ENCODE peak calls at places on chromosomes 11 and 22, in four cellular contexts. S, F, H and D are unnamed samples.

GRCh38 chr22:39518996-39519680 is 1.2 kb upstream of the ATF4 start:
- DNase-seq in S (no peak), F (no peak), H (no peak), D (no peak)

GRCh38 chr11:75796091-75796435 is 18.9 kb upstream of the UVRAG start:
- DNase-seq in S (no peak), F (no peak), H (no peak), D (no peak)

GRCh38 chr11:76662656-76663460 is 7.7 kb downstream of the LRRC32 start:
- DNase-seq in S (no peak), F (no peak), H (no peak), D (no peak)

GRCh38 chr22:37472418-37473006 is 13.7 kb downstream of the MFNG start:
- DNase-seq in S (peak; percentile 42), F (no peak), H (no peak), D (peak; percentile 24)

GRCh38 chr11:36254739-36255138 is 34.5 kb downstream of the COMMD9 start:
- DNase-seq in S (no peak), F (no peak), H (no peak), D (no peak)

GRCh38 chr11:7677071-7677470 is 3.8 kb upstream of the CYB5R2 start:
- DNase-seq in S (no peak), F (no peak), H (no peak), D (no peak)

GRCh38 chr11:639324-639977 is 2.4 kb downstream of the DRD4 start:
- DNase-seq in S (no peak), F (no peak), H (no peak), D (no peak)

GRCh38 chr11:77353131-77353530 is 51.6 kb upstream of the GDPD4 start:
- DNase-seq in S (no peak), F (no peak), H (no peak), D (no peak)

GRCh38 chr22:30262917-30263741 is 3.5 kb downstream of the OSM start:
- DNase-seq in S (peak; percentile 87), F (peak; percentile 52), H (peak; percentile 76), D (peak; percentile 57)

GRCh38 chr11:6638437-6638836 is 17.2 kb downstream of the DCHS1 start:
- DNase-seq in S (no peak), F (no peak), H (no peak), D (no peak)

GRCh38 chr22:20619042-20619892 is 111.9 kb downstream of the MED15 start:
- DNase-seq in S (no peak), F (no peak), H (no peak), D (no peak)

GRCh38 chr11:95434489-95435057 is 203.6 kb upstream of the SESN3 start:
- DNase-seq in S (no peak), F (no peak), H (no peak), D (no peak)

GRCh38 chr11:130588471-130588870 is 140.0 kb downstream of the ADAMTS15 start:
- DNase-seq in S (no peak), F (no peak), H (no peak), D (no peak)

GRCh38 chr11:18310800-18311340 is 11.1 kb downstream of the HPS5 start:
- DNase-seq in S (no peak), F (no peak), H (no peak), D (no peak)

GRCh38 chr22:17845790-17846189 is 71.5 kb upstream of the BID start:
- DNase-seq in S (no peak), F (no peak), H (no peak), D (no peak)

GRCh38 chr11:111408789-111409727 is 30.0 kb upstream of the POU2AF1 start:
- DNase-seq in S (no peak), F (no peak), H (no peak), D (no peak)

GRCh38 chr22:42001706-42002105 is 3.1 kb downstream of the WBP2NL start:
- DNase-seq in S (no peak), F (no peak), H (no peak), D (no peak)

GRCh38 chr11:114496915-114497314 is 57.6 kb downstream of the REXO2 start:
- DNase-seq in S (no peak), F (no peak), H (no peak), D (no peak)

GRCh38 chr22:26086359-26086758 is 82.9 kb upstream of the SEZ6L start:
- DNase-seq in S (no peak), F (no peak), H (no peak), D (no peak)

GRCh38 chr11:125625225-125625593 is 246 bp downstream of the CHEK1 start:
- DNase-seq in S (no peak), F (no peak), H (no peak), D (no peak)

GRCh38 chr11:17778352-17778751 is 43.8 kb downstream of the KCNC1 start:
- DNase-seq in S (no peak), F (no peak), H (no peak), D (no peak)

GRCh38 chr11:70503878-70504240 is 105.5 kb downstream of the CTTN start:
- DNase-seq in S (no peak), F (no peak), H (no peak), D (no peak)

GRCh38 chr11:93370260-93370659 is 39.7 kb downstream of the DEUP1 start:
- DNase-seq in S (no peak), F (no peak), H (no peak), D (no peak)

GRCh38 chr11:119691701-119692546 is 37.1 kb downstream of the NECTIN1 start:
- DNase-seq in S (no peak), F (peak; percentile 88), H (no peak), D (no peak)

GRCh38 chr11:86931965-86932332 is 23.2 kb downstream of the FZD4 start:
- DNase-seq in S (no peak), F (no peak), H (no peak), D (no peak)

GRCh38 chr11:115765803-115766239 is 261.6 kb upstream of the CADM1 start:
- DNase-seq in S (no peak), F (no peak), H (no peak), D (no peak)

GRCh38 chr22:49530671-49531532 is 296.8 kb downstream of the BRD1 start:
- DNase-seq in S (no peak), F (no peak), H (no peak), D (no peak)

GRCh38 chr22:49528420-49528720 is 299.3 kb downstream of the BRD1 start:
- DNase-seq in S (no peak), F (no peak), H (no peak), D (no peak)

GRCh38 chr22:49525776-49526535 is 301.7 kb downstream of the BRD1 start:
- DNase-seq in S (no peak), F (no peak), H (no peak), D (no peak)

GRCh38 chr22:49525366-49525765 is 302.3 kb downstream of the BRD1 start:
- DNase-seq in S (no peak), F (no peak), H (no peak), D (no peak)

GRCh38 chr22:49527611-49528419 is 299.9 kb downstream of the BRD1 start:
- DNase-seq in S (no peak), F (no peak), H (no peak), D (no peak)
- H3K9me3 ChIP-seq in S (no peaks in the 10 kb centered on the region), F (no peaks in the 10 kb centered on the region), H (no peaks in the 10 kb centered on the region), D (no peaks in the 10 kb centered on the region)

GRCh38 chr22:48054596-48054995 is 1292.1 kb downstream of the TBC1D22A start:
- DNase-seq in S (no peak), F (no peak), H (no peak), D (no peak)

GRCh38 chr22:48055827-48056226 is 1293.4 kb downstream of the TBC1D22A start:
- DNase-seq in S (no peak), F (no peak), H (no peak), D (no peak)

GRCh38 chr22:48052621-48052890 is 1290.1 kb downstream of the TBC1D22A start:
- DNase-seq in S (no peak), F (no peak), H (no peak), D (no peak)

GRCh38 chr22:48055185-48055584 is 1292.7 kb downstream of the TBC1D22A start:
- DNase-seq in S (no peak), F (no peak), H (no peak), D (no peak)

GRCh38 chr22:48053973-48054372 is 1291.5 kb downstream of the TBC1D22A start:
- DNase-seq in S (no peak), F (no peak), H (no peak), D (no peak)
- H3K9me3 ChIP-seq in S (no peaks in the 10 kb centered on the region), F (no peaks in the 10 kb centered on the region), H (no peaks in the 10 kb centered on the region), D (no peaks in the 10 kb centered on the region)

GRCh38 chr11:32430586-32431357 is 4.6 kb downstream of the WT1 start:
- DNase-seq in S (no peak), F (no peak), H (no peak), D (no peak)
- H3K9me3 ChIP-seq in S (no peaks in the 10 kb centered on the region), F (no peaks in the 10 kb centered on the region), H (no peaks in the 10 kb centered on the region), D (no peaks in the 10 kb centered on the region)

DNA sequence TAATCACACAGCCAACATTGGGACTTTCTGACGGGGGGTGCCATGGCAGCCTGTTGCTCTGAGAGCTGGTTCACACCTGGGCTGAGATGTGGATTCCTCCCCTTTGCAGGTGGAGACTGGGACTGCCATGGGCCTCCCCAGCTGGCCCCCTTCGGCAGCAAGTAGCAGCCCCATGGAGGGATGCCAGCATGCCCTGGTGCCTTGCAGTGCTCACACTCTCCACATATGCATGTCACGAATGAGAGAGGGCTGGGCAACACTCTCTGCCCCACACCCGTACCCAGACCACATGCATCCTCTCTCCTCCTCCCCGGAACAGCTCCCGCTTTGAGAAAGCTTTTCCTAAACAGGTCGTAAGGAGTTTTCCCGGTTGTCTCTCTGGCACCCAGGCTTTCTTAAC is 231.1 kb upstream of the B3GAT1 start:
- DNase-seq in S (no peak), F (no peak), H (no peak), D (no peak)
- H3K9me3 ChIP-seq in S (no peaks in the 10 kb centered on the region), F (no peaks in the 10 kb centered on the region), H (no peaks in the 10 kb centered on the region), D (no peaks in the 10 kb centered on the region)